ENCODE peak calls at places on chromosomes 11 and 22, in seven cellular contexts. L, Y, K, F, P, S and Q are unnamed samples.

GRCh38 chr11:72336163-72336562 is 92.2 kb upstream of the PHOX2A start:
- DNase-seq in Y (no peak), P (no peak), S (no peak), L (no peak), F (no peak), K (no peak), Q (no peak)

GRCh38 chr22:27241430-27242110 is 560.0 kb downstream of the MN1 start:
- DNase-seq in F (no peak), P (no peak), L (peak; percentile 36), S (peak; percentile 83), Y (no peak), K (no peak), Q (peak; percentile 51)

GRCh38 chr22:45210174-45210573 is 30.5 kb downstream of the KIAA0930 start:
- DNase-seq in Y (no peak), P (no peak), F (peak; percentile 16), S (peak; percentile 41), K (no peak), L (no peak), Q (no peak)

GRCh38 chr11:119709638-119710346 is 19.2 kb downstream of the NECTIN1 start:
- DNase-seq in S (peak; percentile 65), Y (no peak), F (no peak), K (no peak), L (no peak), P (no peak), Q (no peak)

GRCh38 chr11:17595526-17596309 is 48.7 kb downstream of the OTOG start:
- DNase-seq in F (no peak), L (no peak), Y (no peak), K (no peak), P (no peak), S (peak; percentile 52), Q (no peak)

GRCh38 chr11:99370557-99371200 is 349.9 kb downstream of the CNTN5 start:
- DNase-seq in P (no peak), F (no peak), K (no peak), L (no peak), Y (peak; percentile 43), S (no peak), Q (no peak)

GRCh38 chr11:60396790-60397189 is 531 bp downstream of the MS4A14 start:
- DNase-seq in S (no peak), P (no peak), Y (no peak), K (no peak), L (no peak), F (no peak), Q (no peak)

GRCh38 chr11:105986554-105986953 is 35.5 kb downstream of the MSANTD4 start:
- DNase-seq in P (no peak), F (no peak), L (no peak), S (no peak), Y (no peak), K (no peak), Q (no peak)

GRCh38 chr11:22479986-22480740 is 142.0 kb downstream of the SLC17A6 start:
- DNase-seq in L (no peak), F (no peak), S (no peak), Y (no peak), K (no peak), P (no peak), Q (no peak)

GRCh38 chr11:697028-697491 is 1.4 kb downstream of the TMEM80 start:
- DNase-seq in S (no peak), K (no peak), P (no peak), F (no peak), L (no peak), Y (peak; percentile 33), Q (no peak)

GRCh38 chr11:45984192-45984591 is 61.7 kb downstream of the LARGE2 start:
- DNase-seq in F (no peak), S (no peak), L (no peak), P (no peak), K (no peak), Y (no peak), Q (no peak)

GRCh38 chr11:66339686-66340483 is 3.7 kb upstream of the RIN1 start:
- DNase-seq in F (no peak), Y (no peak), P (no peak), L (no peak), K (no peak), S (peak; percentile 40), Q (no peak)

GRCh38 chr22:43181321-43182076 is 5.4 kb downstream of the TTLL12 start:
- DNase-seq in S (no peak), K (no peak), F (no peak), P (no peak), Y (no peak), L (no peak), Q (no peak)

GRCh38 chr11:35158371-35159081 is 19.6 kb downstream of the CD44 start:
- DNase-seq in L (peak; percentile 76), Y (peak; percentile 78), S (no peak), K (no peak), P (no peak), F (no peak), Q (peak; percentile 40)

GRCh38 chr22:38317237-38317994 is at the start of gene CSNK1E:
- DNase-seq in L (peak; percentile 75), S (peak; percentile 94), F (peak; percentile 76), K (peak; percentile 87), Y (no peak), P (peak; percentile 78), Q (no peak)